ENCODE peak calls at places on chromosomes 12 and 14, in nine cellular contexts. Z, X, F, R, B, N, C, K and D are unnamed samples.

GRCh38 chr12:80607361-80608135 is 99.9 kb upstream of the MYF6 start:
- DNase-seq in Z (no peak), X (no peak), F (no peak), R (no peak), B (no peak), N (no peak), C (no peak), K (no peak), D (no peak)

GRCh38 chr12:95721320-95721719 is 69.2 kb downstream of the NTN4 start:
- DNase-seq in Z (no peak), X (no peak), F (no peak), R (peak; percentile 53), B (no peak), N (no peak), C (peak; percentile 33), K (no peak), D (no peak)

GRCh38 chr14:23183479-23183878 is at the start of gene SLC7A8:
- DNase-seq in Z (peak; percentile 45), X (peak; percentile 61), F (peak; percentile 71), R (no peak), B (peak; percentile 90), N (peak; percentile 75), C (no peak), K (peak; percentile 55), D (peak; percentile 72)

GRCh38 chr14:92973265-92973797 is 50.4 kb downstream of the CHGA start:
- DNase-seq in Z (peak; percentile 48), X (no peak), F (peak; percentile 62), R (peak; percentile 49), B (peak; percentile 62), N (peak; percentile 83), C (peak; percentile 53), K (peak; percentile 41), D (peak; percentile 64)

GRCh38 chr12:104453133-104453532 is 3.6 kb upstream of the CHST11 start:
- DNase-seq in Z (no peak), X (no peak), F (no peak), R (no peak), B (no peak), N (no peak), C (no peak), K (no peak), D (no peak)

GRCh38 chr12:48750215-48750614 is 33.7 kb upstream of the CCNT1 start:
- DNase-seq in Z (no peak), X (no peak), F (no peak), R (no peak), B (no peak), N (no peak), C (peak; percentile 73), K (no peak), D (no peak)

GRCh38 chr12:12070149-12070548 is 590 bp upstream of the BCL2L14 start:
- DNase-seq in Z (no peak), X (no peak), F (no peak), R (no peak), B (no peak), N (no peak), C (no peak), K (no peak), D (no peak)

GRCh38 chr14:70567791-70568190 is 32.7 kb downstream of the MED6 start:
- DNase-seq in Z (no peak), X (no peak), F (no peak), R (peak; percentile 46), B (no peak), N (no peak), C (peak; percentile 39), K (no peak), D (no peak)

GRCh38 chr12:112836736-112837628 is 45.4 kb downstream of the RPH3A start:
- DNase-seq in Z (no peak), X (no peak), F (no peak), R (no peak), B (no peak), N (no peak), C (no peak), K (no peak), D (no peak)

DNA sequence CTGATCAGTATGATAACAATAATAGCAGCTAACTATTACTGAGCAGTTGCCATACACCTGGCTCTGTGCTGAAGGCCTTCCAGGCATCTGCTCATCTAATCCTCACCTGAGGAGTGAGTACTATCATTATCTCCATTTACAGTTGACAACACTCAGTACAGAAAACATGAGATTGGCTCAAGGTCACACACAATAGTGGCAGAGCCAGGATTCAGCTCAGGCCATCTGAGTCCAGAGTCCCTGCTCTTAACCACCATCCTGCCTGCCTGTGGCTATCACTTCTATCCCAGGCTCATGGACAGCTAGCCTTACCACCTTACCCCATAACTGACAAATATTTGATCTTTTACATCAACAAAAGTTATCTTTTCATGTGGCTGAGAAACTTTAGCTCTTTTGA is 155.5 kb downstream of the PPM1H start:
- DNase-seq in Z (no peak), X (no peak), F (no peak), R (no peak), B (no peak), N (no peak), C (no peak), K (no peak), D (no peak)
- H3K27ac ChIP-seq in Z (no peak overlapping the region), X (no peak overlapping the region), F (no peak overlapping the region), R (no peak overlapping the region), B (no peak overlapping the region), N (no peak overlapping the region), C (no peak overlapping the region), K (no peak overlapping the region), D (no peak overlapping the region)

DNA sequence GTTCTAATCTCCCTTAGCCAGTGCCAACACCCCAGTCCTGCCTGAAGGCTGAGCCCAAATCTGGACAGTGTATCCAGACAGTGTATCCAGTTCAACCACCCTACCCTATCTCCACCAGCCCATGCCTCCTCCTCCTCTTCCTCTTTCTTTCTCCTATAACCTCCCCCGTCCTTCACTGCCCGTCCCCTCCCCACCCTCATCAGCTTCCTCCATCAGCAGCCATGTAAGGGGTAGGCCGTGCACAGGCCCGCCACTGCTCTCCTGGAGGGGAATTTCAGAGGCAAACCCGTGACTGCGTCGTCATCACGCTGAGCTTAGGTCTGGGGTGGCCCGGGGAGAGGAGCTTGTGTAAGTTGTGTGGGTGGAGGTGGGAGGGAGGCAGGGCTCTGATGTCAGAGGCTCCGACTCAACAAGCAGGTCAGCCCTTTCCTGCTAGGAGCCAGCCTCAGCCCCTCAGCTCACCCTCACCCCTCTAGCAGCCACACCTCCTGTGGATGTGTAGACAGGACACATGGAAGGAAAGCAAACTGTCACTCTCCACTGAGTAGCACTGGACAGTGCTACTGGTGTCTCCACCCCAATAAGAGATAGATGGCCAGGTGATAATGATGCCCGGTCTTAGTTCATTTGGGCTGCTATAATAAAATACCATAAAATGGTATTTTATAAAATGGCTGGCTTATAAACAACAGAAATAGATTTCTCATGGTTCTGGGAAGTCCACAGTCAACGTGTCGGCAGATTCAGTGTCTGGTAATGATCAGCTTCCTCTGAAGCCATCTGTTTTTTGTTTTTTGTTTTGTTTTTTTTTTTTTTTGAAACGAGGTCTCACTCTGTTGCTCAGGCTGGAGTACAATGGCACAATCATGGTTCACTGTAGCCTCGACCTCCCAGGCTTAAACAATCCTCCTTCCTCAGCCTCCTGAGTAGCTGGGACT is 50.4 kb downstream of the IRF2BPL start:
- DNase-seq in Z (peak; percentile 37), X (peak; percentile 48), F (peak; percentile 41), R (no peak), B (no peak), N (peak; percentile 91), C (peak; percentile 91), K (peak; percentile 29), D (peak; percentile 37)
- TF ChIP-seq POLR2A in Z (no peak), X (no peak), F (no peak), R (no peak), B (no peak), N (no peak), C (no peak), K (no peak), D (no peak)

GRCh38 chr12:62758216-62758615 is 176.7 kb downstream of the PPM1H start:
- DNase-seq in Z (no peak), X (no peak), F (no peak), R (peak; percentile 77), B (no peak), N (no peak), C (peak; percentile 96), K (no peak), D (no peak)

GRCh38 chr12:62757048-62757447 is 177.9 kb downstream of the PPM1H start:
- DNase-seq in Z (no peak), X (no peak), F (no peak), R (no peak), B (no peak), N (no peak), C (no peak), K (no peak), D (no peak)

GRCh38 chr12:62751844-62752155 is 183.2 kb downstream of the PPM1H start:
- DNase-seq in Z (no peak), X (no peak), F (no peak), R (no peak), B (no peak), N (no peak), C (no peak), K (no peak), D (no peak)

GRCh38 chr12:62750941-62751843 is 183.8 kb downstream of the PPM1H start:
- DNase-seq in Z (no peak), X (no peak), F (no peak), R (peak; percentile 93), B (no peak), N (no peak), C (no peak), K (no peak), D (no peak)

DNA sequence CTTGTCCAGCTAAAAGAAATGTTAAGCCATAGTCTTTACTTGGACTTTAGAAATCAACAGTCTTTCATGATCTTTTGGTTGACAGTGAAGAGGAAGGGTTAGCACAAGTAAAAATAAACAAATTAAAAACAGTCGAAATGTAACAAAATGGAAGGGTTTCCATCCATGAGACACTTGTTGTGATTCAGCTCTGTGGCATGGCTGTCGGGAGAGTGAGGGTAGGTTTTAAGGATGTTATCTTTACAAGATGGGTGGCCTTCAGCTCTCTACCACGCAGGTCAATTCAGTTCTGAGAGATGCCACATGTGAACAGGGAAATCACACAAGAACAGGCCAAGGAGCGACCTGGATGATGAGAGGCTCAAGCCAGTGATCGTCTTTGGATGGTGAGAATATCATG is 180.2 kb downstream of the PPM1H start:
- DNase-seq in Z (no peak), X (no peak), F (no peak), R (no peak), B (no peak), N (no peak), C (no peak), K (no peak), D (no peak)
- TF ChIP-seq CTCF in Z (no peak), X (no peak), F (no peak), R (no peak), B (no peak), N (no peak), C (no peak), K (no peak), D (no peak)

DNA sequence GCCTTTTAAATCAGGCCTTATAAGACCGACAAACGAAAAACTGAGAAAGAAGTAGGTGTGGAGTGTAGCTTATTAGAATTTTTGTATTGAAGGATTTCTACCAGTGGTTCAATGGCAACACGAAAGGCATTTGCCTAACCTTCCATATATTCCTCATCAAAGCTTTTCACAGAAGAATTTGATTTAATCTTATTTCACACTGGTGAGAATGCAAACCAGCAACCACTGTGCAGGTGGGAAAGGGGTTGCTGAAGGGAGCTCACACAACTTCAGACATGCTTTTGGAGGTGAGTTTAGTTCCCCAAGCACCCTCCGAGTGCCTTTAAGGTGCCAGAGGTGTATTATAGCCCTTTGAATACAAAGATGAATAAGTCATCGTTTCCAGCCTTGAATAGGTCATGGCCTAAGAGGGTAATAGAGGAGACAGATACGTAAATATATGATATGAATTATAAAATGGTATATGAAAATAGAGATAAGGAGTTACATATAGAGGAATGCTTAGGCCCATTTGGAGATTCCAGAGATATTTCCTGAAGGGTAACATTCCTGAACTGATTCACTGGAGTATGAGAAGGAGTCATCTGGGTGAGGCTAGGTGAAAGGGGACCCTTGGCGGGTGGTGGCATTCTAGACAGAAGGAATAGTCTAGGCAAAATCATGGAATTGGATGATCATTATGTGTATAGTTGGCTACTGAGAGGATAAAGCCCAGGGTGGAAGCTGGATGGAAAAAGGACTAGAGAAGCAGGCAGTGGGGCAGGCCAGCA is 6.4 kb downstream of the ERP27 start:
- DNase-seq in Z (no peak), X (no peak), F (no peak), R (no peak), B (no peak), N (no peak), C (no peak), K (no peak), D (no peak)
- H3K27ac ChIP-seq in Z (no peak overlapping the region), X (no peak overlapping the region), F (no peak overlapping the region), R (no peak overlapping the region), B (no peak overlapping the region), N (no peak overlapping the region), C (no peak overlapping the region), K (no peak overlapping the region), D (peak overlapping the region; percentile 17)